ENCODE peak calls at places on chromosomes 6 and 20, in eight cellular contexts. L is SJSA1; K is hepatocyte; N is CD4-positive, alpha-beta T cell; A is AG04450; T is fibroblast of lung; E is ovary; W is mammary epithelial cell. B is an unnamed sample.
A peak's percentile ranks its signal among the peaks of the same experiment; 100 is the strongest.

GRCh38 chr6:106870069-106870468 is 104.5 kb downstream of the CD24 start:
- DNase-seq in L (peak; percentile 94), K (peak; percentile 28), N (no peak), A (peak; percentile 16), T (no peak), E (no peak), W (peak; percentile 96), B (no peak)

GRCh38 chr6:98944598-98945011 is 3.1 kb downstream of the FBXL4 start:
- DNase-seq in L (no peak), K (peak; percentile 31), N (no peak), A (no peak), T (peak; percentile 41), E (no peak), W (peak; percentile 13), B (no peak)

GRCh38 chr6:37535701-37536461 is 36.2 kb upstream of the CCDC167 start:
- DNase-seq in L (no peak), K (peak; percentile 43), N (peak; percentile 6), A (no peak), T (no peak), E (no peak), W (peak; percentile 35), B (no peak)

GRCh38 chr6:100435299-100435698 is 29.4 kb downstream of the SIM1 start:
- DNase-seq in L (peak; percentile 10), K (peak; percentile 34), N (no peak), A (no peak), T (no peak), E (no peak), W (peak; percentile 66), B (no peak)

GRCh38 chr6:125888989-125889656 is 67.4 kb upstream of the HINT3 start:
- DNase-seq in L (peak; percentile 25), K (peak; percentile 32), N (no peak), A (no peak), T (peak; percentile 56), E (no peak), W (peak; percentile 54), B (no peak)

GRCh38 chr20:44271915-44272663 is 25.0 kb downstream of the GDAP1L1 start:
- DNase-seq in L (no peak), K (no peak), N (no peak), A (no peak), T (no peak), E (no peak), W (no peak), B (no peak)

GRCh38 chr6:42007753-42008528 is 42.4 kb upstream of the TAF8 start:
- DNase-seq in L (no peak), K (no peak), N (peak; percentile 48), A (no peak), T (no peak), E (no peak), W (no peak), B (no peak)

GRCh38 chr6:70398783-70399730 is 14.3 kb upstream of the FAM135A start:
- DNase-seq in L (peak; percentile 61), K (peak; percentile 84), N (no peak), A (no peak), T (peak; percentile 37), E (no peak), W (peak; percentile 98), B (no peak)

GRCh38 chr6:30842754-30843610 is 41.3 kb upstream of the DDR1 start:
- DNase-seq in L (no peak), K (peak; percentile 51), N (no peak), A (no peak), T (no peak), E (no peak), W (no peak), B (no peak)

GRCh38 chr6:149166747-149167146 is 150.8 kb upstream of the TAB2 start:
- DNase-seq in L (no peak), K (peak; percentile 28), N (no peak), A (no peak), T (peak; percentile 14), E (no peak), W (no peak), B (no peak)

GRCh38 chr6:43373252-43373875 is 3.9 kb upstream of the ZNF318 start:
- DNase-seq in L (no peak), K (no peak), N (no peak), A (no peak), T (no peak), E (no peak), W (no peak), B (no peak)

GRCh38 chr6:131390322-131390721 is 182.7 kb upstream of the ARG1 start:
- DNase-seq in L (no peak), K (no peak), N (no peak), A (no peak), T (no peak), E (no peak), W (no peak), B (no peak)

GRCh38 chr6:16333580-16333979 is 95.2 kb downstream of the GMPR start:
- DNase-seq in L (no peak), K (no peak), N (no peak), A (no peak), T (peak; percentile 46), E (no peak), W (peak; percentile 86), B (no peak)

GRCh38 chr20:44392776-44393607 is 37.5 kb downstream of the HNF4A start:
- DNase-seq in L (no peak), K (peak; percentile 62), N (no peak), A (no peak), T (no peak), E (peak; percentile 62), W (no peak), B (no peak)

GRCh38 chr6:127177030-127177928 is 58.8 kb downstream of the RSPO3 start:
- DNase-seq in L (no peak), K (no peak), N (no peak), A (no peak), T (peak; percentile 97), E (no peak), W (no peak), B (no peak)

GRCh38 chr6:127173541-127173940 is 55.1 kb downstream of the RSPO3 start:
- DNase-seq in L (no peak), K (no peak), N (no peak), A (no peak), T (no peak), E (no peak), W (no peak), B (no peak)

GRCh38 chr6:127178746-127179145 is 60.3 kb downstream of the RSPO3 start:
- DNase-seq in L (no peak), K (no peak), N (no peak), A (no peak), T (no peak), E (no peak), W (no peak), B (no peak)

GRCh38 chr6:127177929-127178231 is 59.4 kb downstream of the RSPO3 start:
- DNase-seq in L (no peak), K (no peak), N (no peak), A (no peak), T (no peak), E (no peak), W (no peak), B (no peak)

GRCh38 chr6:127176175-127176574 is 57.7 kb downstream of the RSPO3 start:
- DNase-seq in L (peak; percentile 5), K (no peak), N (no peak), A (no peak), T (no peak), E (no peak), W (no peak), B (no peak)
- H3K27ac ChIP-seq in L (no peak overlapping the region), K (no peak overlapping the region), N (no peak overlapping the region), A (no peak overlapping the region), T (no peak overlapping the region), E (no peak overlapping the region), W (no peak overlapping the region), B (no peak overlapping the region)

GRCh38 chr6:138103876-138104275 is 3.3 kb downstream of the PERP start:
- DNase-seq in L (no peak), K (no peak), N (no peak), A (no peak), T (no peak), E (no peak), W (peak; percentile 70), B (no peak)
- H3K27ac ChIP-seq in L (no peak overlapping the region), K (no peak overlapping the region), N (no peak overlapping the region), A (no peak overlapping the region), T (no peak overlapping the region), E (no peak overlapping the region), W (peak overlapping the region; percentile 99), B (no peak overlapping the region)

GRCh38 chr20:17786221-17786718 is 86.5 kb downstream of the BANF2 start:
- DNase-seq in L (no peak), K (no peak), N (no peak), A (peak; percentile 39), T (peak; percentile 68), E (peak; percentile 59), W (no peak), B (peak; percentile 53)
- H3K27ac ChIP-seq in L (no peak overlapping the region), K (no peak overlapping the region), N (no peak overlapping the region), A (peak overlapping the region; percentile 39), T (no peak overlapping the region), E (no peak overlapping the region), W (no peak overlapping the region), B (no peak overlapping the region)

GRCh38 chr6:139028658-139029469 is at the start of gene ABRACL:
- DNase-seq in L (peak; percentile 54), K (peak; percentile 86), N (peak; percentile 71), A (peak; percentile 26), T (peak; percentile 56), E (peak; percentile 26), W (peak; percentile 77), B (peak; percentile 79)
- H3K27ac ChIP-seq in L (peak within 1 kb of the TSS; percentile 31), K (peak within 1 kb of the TSS; percentile 97), N (peak within 1 kb of the TSS; percentile 90), A (peak within 1 kb of the TSS; percentile 77), T (peak within 1 kb of the TSS; percentile 82), E (peak within 1 kb of the TSS; percentile 27), W (peak within 1 kb of the TSS; percentile 83), B (peak within 1 kb of the TSS; percentile 29)

GRCh38 chr20:21189761-21190523 is 64.1 kb downstream of the KIZ start:
- DNase-seq in L (peak; percentile 76), K (no peak), N (no peak), A (no peak), T (no peak), E (no peak), W (no peak), B (no peak)

GRCh38 chr20:21191839-21192238 is 66.0 kb downstream of the KIZ start:
- DNase-seq in L (no peak), K (peak; percentile 12), N (no peak), A (no peak), T (no peak), E (peak; percentile 52), W (no peak), B (no peak)

GRCh38 chr20:21185849-21186248 is 60.0 kb downstream of the KIZ start:
- DNase-seq in L (no peak), K (no peak), N (no peak), A (no peak), T (no peak), E (no peak), W (no peak), B (no peak)

DNA sequence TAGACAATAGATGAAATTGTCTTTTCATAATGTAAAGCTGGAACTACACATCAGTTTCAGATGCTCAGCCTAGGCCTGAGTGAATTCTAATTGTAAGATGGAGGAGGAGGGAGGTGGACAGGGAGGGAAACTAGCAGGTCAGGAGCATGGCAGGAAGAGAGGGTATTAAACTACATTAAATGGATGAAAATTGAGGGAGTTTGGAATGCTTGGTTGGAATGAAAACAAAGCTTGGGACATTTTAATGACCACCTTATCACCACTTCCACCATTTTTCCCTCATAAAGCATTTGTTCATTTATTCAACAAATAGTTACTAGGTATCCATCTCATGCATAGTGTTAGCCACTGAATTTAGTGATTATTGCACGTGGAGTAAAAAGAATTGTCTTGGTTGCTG is 65.0 kb downstream of the KIZ start:
- DNase-seq in L (no peak), K (no peak), N (no peak), A (no peak), T (no peak), E (no peak), W (no peak), B (no peak)
- H3K27ac ChIP-seq in L (no peak overlapping the region), K (no peak overlapping the region), N (no peak overlapping the region), A (no peak overlapping the region), T (no peak overlapping the region), E (no peak overlapping the region), W (no peak overlapping the region), B (no peak overlapping the region)

GRCh38 chr6:110541701-110542309 is 65.4 kb upstream of the SLC22A16 start:
- DNase-seq in L (no peak), K (no peak), N (no peak), A (no peak), T (no peak), E (no peak), W (no peak), B (no peak)
- H3K27ac ChIP-seq in L (no peak overlapping the region), K (peak overlapping the region; percentile 54), N (no peak overlapping the region), A (no peak overlapping the region), T (no peak overlapping the region), E (no peak overlapping the region), W (no peak overlapping the region), B (no peak overlapping the region)